ENCODE peak calls at places on chromosome 17, in four cellular contexts. One of them, this sample, is unnamed.
A peak's percentile ranks its signal among the peaks of the same experiment; 100 is the strongest.

GRCh38 chr17:43949777-43950176 is 4.0 kb downstream of the PYY start:
- DNase-seq in breast epithelium: no peak
- DNase-seq in stomach: no peak
- DNase-seq in IMR-90: no peak
- DNase-seq in this sample: no peak

GRCh38 chr17:3838206-3838605 is 7.8 kb downstream of the NCBP3 start:
- DNase-seq in breast epithelium: no peak
- DNase-seq in stomach: peak; percentile 66
- DNase-seq in IMR-90: no peak
- DNase-seq in this sample: no peak

GRCh38 chr17:28169621-28170349 is 127.3 kb downstream of the NLK start:
- DNase-seq in breast epithelium: no peak
- DNase-seq in stomach: no peak
- DNase-seq in IMR-90: no peak
- DNase-seq in this sample: no peak

GRCh38 chr17:21282231-21282630 is 2.3 kb upstream of the MAP2K3 start:
- DNase-seq in breast epithelium: no peak
- DNase-seq in stomach: no peak
- DNase-seq in IMR-90: peak; percentile 98
- DNase-seq in this sample: no peak

GRCh38 chr17:2271985-2272702 is 31.4 kb downstream of the SMG6 start:
- DNase-seq in breast epithelium: no peak
- DNase-seq in stomach: no peak
- DNase-seq in IMR-90: no peak
- DNase-seq in this sample: no peak

GRCh38 chr17:41690497-41690896 is 1.8 kb downstream of the EIF1 start:
- DNase-seq in breast epithelium: no peak
- DNase-seq in stomach: no peak
- DNase-seq in IMR-90: no peak
- DNase-seq in this sample: no peak

GRCh38 chr17:8142158-8142886 is 9.9 kb downstream of the PER1 start:
- DNase-seq in breast epithelium: no peak
- DNase-seq in stomach: no peak
- DNase-seq in IMR-90: no peak
- DNase-seq in this sample: no peak

GRCh38 chr17:75338335-75338734 is 49.1 kb upstream of the SLC25A19 start:
- DNase-seq in breast epithelium: no peak
- DNase-seq in stomach: no peak
- DNase-seq in IMR-90: peak; percentile 65
- DNase-seq in this sample: no peak

GRCh38 chr17:75319818-75320691 is 30.8 kb upstream of the SLC25A19 start:
- DNase-seq in breast epithelium: no peak
- DNase-seq in stomach: no peak
- DNase-seq in IMR-90: peak; percentile 76
- DNase-seq in this sample: no peak

GRCh38 chr17:19744922-19745757 is 3.0 kb downstream of the ALDH3A1 start:
- DNase-seq in breast epithelium: peak; percentile 92
- DNase-seq in stomach: peak; percentile 96
- DNase-seq in IMR-90: peak; percentile 55
- DNase-seq in this sample: peak; percentile 95

GRCh38 chr17:76988796-76989195 is 120.6 kb downstream of the MGAT5B start:
- DNase-seq in breast epithelium: no peak
- DNase-seq in stomach: no peak
- DNase-seq in IMR-90: no peak
- DNase-seq in this sample: no peak

GRCh38 chr17:67223924-67224323 is 21.1 kb downstream of the HELZ start:
- DNase-seq in breast epithelium: no peak
- DNase-seq in stomach: no peak
- DNase-seq in IMR-90: no peak
- DNase-seq in this sample: no peak

GRCh38 chr17:282000-282911 is 70.4 kb downstream of the RPH3AL start:
- DNase-seq in breast epithelium: peak; percentile 48
- DNase-seq in stomach: no peak
- DNase-seq in IMR-90: no peak
- DNase-seq in this sample: peak; percentile 55

GRCh38 chr17:65677932-65678331 is 116.5 kb upstream of the AXIN2 start:
- DNase-seq in breast epithelium: no peak
- DNase-seq in stomach: no peak
- DNase-seq in IMR-90: peak; percentile 29
- DNase-seq in this sample: no peak

GRCh38 chr17:29400818-29401217 is 10.7 kb downstream of the TAOK1 start:
- DNase-seq in breast epithelium: no peak
- DNase-seq in stomach: no peak
- DNase-seq in IMR-90: no peak
- DNase-seq in this sample: no peak

GRCh38 chr17:65222216-65222738 is 85.1 kb downstream of the RGS9 start:
- DNase-seq in breast epithelium: no peak
- DNase-seq in stomach: no peak
- DNase-seq in IMR-90: peak; percentile 48
- DNase-seq in this sample: no peak

GRCh38 chr17:48831549-48831883 is 681 bp downstream of the CALCOCO2 start:
- DNase-seq in breast epithelium: no peak
- DNase-seq in stomach: no peak
- DNase-seq in IMR-90: no peak
- DNase-seq in this sample: no peak

GRCh38 chr17:47352848-47353247 is 29.1 kb downstream of the EFCAB13 start:
- DNase-seq in breast epithelium: no peak
- DNase-seq in stomach: no peak
- DNase-seq in IMR-90: no peak
- DNase-seq in this sample: no peak

GRCh38 chr17:73553311-73553710 is 90.9 kb downstream of the SDK2 start:
- DNase-seq in breast epithelium: no peak
- DNase-seq in stomach: no peak
- DNase-seq in IMR-90: no peak
- DNase-seq in this sample: no peak

GRCh38 chr17:31072186-31072585 is 22.6 kb upstream of the NF1 start:
- DNase-seq in breast epithelium: no peak
- DNase-seq in stomach: no peak
- DNase-seq in IMR-90: peak; percentile 56
- DNase-seq in this sample: no peak

GRCh38 chr17:64506201-64506575 is at the start of gene DDX5:
- DNase-seq in breast epithelium: peak; percentile 98
- DNase-seq in stomach: peak; percentile 98
- DNase-seq in IMR-90: peak; percentile 94
- DNase-seq in this sample: peak; percentile 99

GRCh38 chr17:55588858-55589257 is 77.6 kb upstream of the SMIM36 start:
- DNase-seq in breast epithelium: no peak
- DNase-seq in stomach: no peak
- DNase-seq in IMR-90: peak; percentile 40
- DNase-seq in this sample: no peak

GRCh38 chr17:48873696-48874443 is 18.7 kb upstream of the ATP5MC1 start:
- DNase-seq in breast epithelium: no peak
- DNase-seq in stomach: no peak
- DNase-seq in IMR-90: no peak
- DNase-seq in this sample: no peak

GRCh38 chr17:354651-355556 is 2.3 kb upstream of the RPH3AL start:
- DNase-seq in breast epithelium: no peak
- DNase-seq in stomach: no peak
- DNase-seq in IMR-90: no peak
- DNase-seq in this sample: peak; percentile 69

GRCh38 chr17:62597150-62597549 is 30.3 kb upstream of the MRC2 start:
- DNase-seq in breast epithelium: no peak
- DNase-seq in stomach: no peak
- DNase-seq in IMR-90: no peak
- DNase-seq in this sample: no peak
- H3K36me3 ChIP-seq in breast epithelium: peaks cover 5% of the 10 kb centered on the region
- H3K36me3 ChIP-seq in stomach: peaks cover 96% of the 10 kb centered on the region
- H3K36me3 ChIP-seq in IMR-90: peaks cover 33% of the 10 kb centered on the region
- H3K36me3 ChIP-seq in this sample: peaks cover 62% of the 10 kb centered on the region

GRCh38 chr17:17701658-17702057 is 20.4 kb downstream of the RAI1 start:
- DNase-seq in breast epithelium: no peak
- DNase-seq in stomach: no peak
- DNase-seq in IMR-90: no peak
- DNase-seq in this sample: no peak
- H3K27me3 ChIP-seq in breast epithelium: no peaks in the 10 kb centered on the region
- H3K27me3 ChIP-seq in stomach: no peaks in the 10 kb centered on the region
- H3K27me3 ChIP-seq in IMR-90: no peaks in the 10 kb centered on the region
- H3K27me3 ChIP-seq in this sample: no peaks in the 10 kb centered on the region

DNA sequence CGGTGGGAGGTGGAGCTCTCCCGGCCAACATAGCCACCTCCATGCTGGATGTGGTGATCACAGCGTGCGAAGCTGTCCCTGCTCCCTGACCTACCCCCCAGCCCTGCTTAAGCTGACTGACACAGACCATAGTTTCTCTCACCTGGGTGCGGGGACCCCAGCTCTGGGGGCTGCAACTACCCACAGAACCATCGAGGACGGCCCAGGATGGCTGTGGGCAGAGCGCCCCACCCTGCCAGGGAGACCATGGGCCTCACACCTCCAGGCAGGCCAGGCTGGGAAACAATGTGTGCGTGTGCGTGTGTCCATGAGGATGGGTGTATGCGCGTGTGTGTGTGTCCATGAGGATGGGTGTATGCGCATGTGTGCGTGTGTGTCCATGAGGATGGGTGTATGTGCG is 20.4 kb downstream of the BAHCC1 start:
- DNase-seq in breast epithelium: no peak
- DNase-seq in stomach: no peak
- DNase-seq in IMR-90: no peak
- DNase-seq in this sample: no peak
- H3K27ac ChIP-seq in breast epithelium: no peak overlapping the region
- H3K27ac ChIP-seq in stomach: no peak overlapping the region
- H3K27ac ChIP-seq in IMR-90: no peak overlapping the region
- H3K27ac ChIP-seq in this sample: no peak overlapping the region

DNA sequence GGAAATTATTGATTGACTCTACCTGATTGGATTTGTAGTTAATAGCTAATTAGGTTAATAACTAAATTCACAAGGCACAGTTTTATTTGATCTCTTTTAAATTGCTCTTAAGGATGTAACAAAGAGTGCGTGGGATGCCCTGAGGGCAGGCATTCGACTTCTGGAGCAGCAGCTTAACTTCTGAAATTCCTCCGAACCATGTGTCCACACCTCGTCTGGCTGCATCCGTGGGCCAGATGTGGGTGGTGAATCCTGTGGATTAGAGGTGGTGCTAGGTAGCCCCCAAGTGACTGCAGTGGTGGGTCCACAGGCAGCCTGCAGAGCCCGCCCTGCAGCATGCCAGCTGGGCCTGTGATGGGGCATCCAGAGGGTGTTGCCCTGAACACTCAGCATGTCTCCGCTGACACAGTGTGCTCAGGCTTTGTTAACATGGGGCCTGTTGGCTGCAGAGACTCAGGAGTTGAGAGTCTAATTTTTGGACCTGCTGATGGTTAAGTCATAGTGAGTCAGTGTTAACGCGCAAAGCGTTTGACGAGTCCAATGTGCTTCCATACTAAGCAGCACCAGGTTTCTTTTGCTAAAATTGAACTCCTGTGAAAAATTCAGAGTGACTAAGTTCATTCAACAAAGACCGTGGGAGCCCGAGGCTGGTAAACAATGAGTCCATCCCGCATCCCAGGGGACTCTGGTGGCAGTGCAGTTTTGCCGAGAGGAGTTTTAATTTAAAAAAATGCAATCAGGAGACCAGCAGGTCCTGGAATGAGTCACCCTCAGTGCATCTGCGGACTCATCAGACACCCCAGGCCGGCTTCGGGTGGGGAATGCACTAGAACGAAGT is 3.8 kb upstream of the NPB start:
- DNase-seq in breast epithelium: no peak
- DNase-seq in stomach: no peak
- DNase-seq in IMR-90: peak; percentile 81
- DNase-seq in this sample: no peak
- H3K36me3 ChIP-seq in breast epithelium: no peaks in the 10 kb centered on the region
- H3K36me3 ChIP-seq in stomach: peaks cover 71% of the 10 kb centered on the region
- H3K36me3 ChIP-seq in IMR-90: peaks cover 40% of the 10 kb centered on the region
- H3K36me3 ChIP-seq in this sample: peaks cover 61% of the 10 kb centered on the region

GRCh38 chr17:79626156-79626890 is 15.5 kb upstream of the RBFOX3 start:
- DNase-seq in breast epithelium: peak; percentile 42
- DNase-seq in stomach: no peak
- DNase-seq in IMR-90: no peak
- DNase-seq in this sample: peak; percentile 44
- H3K27me3 ChIP-seq in breast epithelium: peaks cover 35% of the 10 kb centered on the region
- H3K27me3 ChIP-seq in stomach: peaks cover 53% of the 10 kb centered on the region
- H3K27me3 ChIP-seq in IMR-90: peaks cover 17% of the 10 kb centered on the region
- H3K27me3 ChIP-seq in this sample: peaks cover 22% of the 10 kb centered on the region

GRCh38 chr17:50425682-50426471 is at the start of gene ACSF2:
- DNase-seq in breast epithelium: peak; percentile 78
- DNase-seq in stomach: peak; percentile 82
- DNase-seq in IMR-90: peak; percentile 22
- DNase-seq in this sample: peak; percentile 90

GRCh38 chr17:50422738-50423137 is 3.3 kb upstream of the ACSF2 start:
- DNase-seq in breast epithelium: no peak
- DNase-seq in stomach: no peak
- DNase-seq in IMR-90: no peak
- DNase-seq in this sample: no peak

GRCh38 chr17:50423553-50424159 is 2.4 kb upstream of the ACSF2 start:
- DNase-seq in breast epithelium: no peak
- DNase-seq in stomach: no peak
- DNase-seq in IMR-90: peak; percentile 91
- DNase-seq in this sample: no peak

GRCh38 chr17:50425001-50425681 is 877 bp upstream of the ACSF2 start:
- DNase-seq in breast epithelium: no peak
- DNase-seq in stomach: no peak
- DNase-seq in IMR-90: no peak
- DNase-seq in this sample: no peak

GRCh38 chr17:50424246-50425000 is 1.6 kb upstream of the ACSF2 start:
- DNase-seq in breast epithelium: no peak
- DNase-seq in stomach: no peak
- DNase-seq in IMR-90: no peak
- DNase-seq in this sample: no peak
- H3K27ac ChIP-seq in breast epithelium: peak overlapping the region; percentile 91
- H3K27ac ChIP-seq in stomach: no peak overlapping the region
- H3K27ac ChIP-seq in IMR-90: peak overlapping the region; percentile 78
- H3K27ac ChIP-seq in this sample: peak overlapping the region; percentile 78

GRCh38 chr17:35609831-35610230 is 22.7 kb downstream of the AP2B1 start:
- DNase-seq in breast epithelium: no peak
- DNase-seq in stomach: no peak
- DNase-seq in IMR-90: no peak
- DNase-seq in this sample: no peak
- H3K36me3 ChIP-seq in breast epithelium: no peaks in the 10 kb centered on the region
- H3K36me3 ChIP-seq in stomach: peaks cover 77% of the 10 kb centered on the region
- H3K36me3 ChIP-seq in IMR-90: peaks cover 33% of the 10 kb centered on the region
- H3K36me3 ChIP-seq in this sample: peaks cover 74% of the 10 kb centered on the region